ENCODE peak calls at places on chromosomes 6 and 20, in six cellular contexts. N, G, V, P, F and T are unnamed samples.
A peak's percentile ranks its signal among the peaks of the same experiment; 100 is the strongest.

GRCh38 chr20:23156170-23156841 is 70.2 kb upstream of the CD93 start:
- DNase-seq in N (peak; percentile 90), G (no peak), V (peak; percentile 78), P (no peak), F (no peak), T (no peak)

GRCh38 chr6:65450451-65450850 is 256.6 kb downstream of the EYS start:
- DNase-seq in N (no peak), G (peak; percentile 60), V (no peak), P (no peak), F (no peak), T (no peak)

GRCh38 chr6:16840291-16840690 is 79.0 kb upstream of the ATXN1 start:
- DNase-seq in N (no peak), G (no peak), V (no peak), P (no peak), F (no peak), T (no peak)

GRCh38 chr6:141483561-141484061 is 649.1 kb upstream of the GJE1 start:
- DNase-seq in N (peak; percentile 92), G (no peak), V (no peak), P (peak; percentile 93), F (no peak), T (peak; percentile 93)

GRCh38 chr6:83590413-83590812 is 78.1 kb downstream of the PRSS35 start:
- DNase-seq in N (peak; percentile 41), G (no peak), V (no peak), P (no peak), F (no peak), T (no peak)

GRCh38 chr20:62899633-62900051 is 26.7 kb downstream of the DIDO1 start:
- DNase-seq in N (peak; percentile 32), G (peak; percentile 78), V (no peak), P (no peak), F (peak; percentile 47), T (no peak)

GRCh38 chr6:108876929-108877775 is 28.9 kb downstream of the ARMC2 start:
- DNase-seq in N (peak; percentile 80), G (no peak), V (no peak), P (no peak), F (no peak), T (no peak)

GRCh38 chr6:165422192-165422591 is 112.8 kb upstream of the C6orf118 start:
- DNase-seq in N (no peak), G (no peak), V (no peak), P (no peak), F (no peak), T (no peak)

GRCh38 chr20:4763776-4764525 is 42.2 kb downstream of the PRND start:
- DNase-seq in N (no peak), G (no peak), V (no peak), P (peak; percentile 13), F (no peak), T (no peak)

GRCh38 chr20:13008761-13009681 is at the start of gene SPTLC3:
- DNase-seq in N (peak; percentile 53), G (peak; percentile 53), V (no peak), P (peak; percentile 2), F (peak; percentile 46), T (no peak)

GRCh38 chr6:44045672-44046015 is 81.6 kb downstream of the MRPL14 start:
- DNase-seq in N (no peak), G (no peak), V (no peak), P (no peak), F (no peak), T (no peak)

GRCh38 chr6:87049779-87050178 is 45.1 kb downstream of the CGA start:
- DNase-seq in N (no peak), G (no peak), V (no peak), P (no peak), F (no peak), T (peak; percentile 36)

GRCh38 chr6:27293436-27294152 is 18.5 kb downstream of the POM121L2 start:
- DNase-seq in N (peak; percentile 57), G (peak; percentile 74), V (peak; percentile 18), P (no peak), F (peak; percentile 72), T (no peak)

GRCh38 chr6:164252952-164253351 is 838.4 kb downstream of the QKI start:
- DNase-seq in N (peak; percentile 22), G (peak; percentile 44), V (no peak), P (no peak), F (peak; percentile 59), T (no peak)

GRCh38 chr6:143757346-143757832 is 79.6 kb downstream of the PHACTR2 start:
- DNase-seq in N (no peak), G (no peak), V (no peak), P (no peak), F (no peak), T (no peak)

GRCh38 chr20:15346657-15347280 is 1009.4 kb upstream of the FLRT3 start:
- DNase-seq in N (no peak), G (no peak), V (no peak), P (no peak), F (no peak), T (no peak)

GRCh38 chr6:113825776-113826175 is 31.4 kb upstream of the MARCKS start:
- DNase-seq in N (peak; percentile 85), G (no peak), V (no peak), P (no peak), F (peak; percentile 20), T (no peak)

GRCh38 chr6:33672808-33673207 is 38.7 kb downstream of the UQCC2 start:
- DNase-seq in N (peak; percentile 99), G (peak; percentile 59), V (no peak), P (peak; percentile 43), F (peak; percentile 57), T (no peak)

GRCh38 chr20:25178563-25179438 is 16.7 kb upstream of the ENTPD6 start:
- DNase-seq in N (peak; percentile 92), G (peak; percentile 75), V (peak; percentile 61), P (peak; percentile 37), F (peak; percentile 71), T (peak; percentile 48)

GRCh38 chr6:149615805-149616204 is 32.7 kb downstream of the KATNA1 start:
- DNase-seq in N (no peak), G (no peak), V (no peak), P (no peak), F (no peak), T (no peak)

GRCh38 chr6:55568779-55569439 is 10.1 kb downstream of the HMGCLL1 start:
- DNase-seq in N (no peak), G (no peak), V (no peak), P (no peak), F (peak; percentile 12), T (no peak)

GRCh38 chr20:31824125-31824485 is 4.9 kb downstream of the MYLK2 start:
- DNase-seq in N (no peak), G (no peak), V (no peak), P (no peak), F (no peak), T (no peak)

GRCh38 chr6:158068893-158069799 is 87.5 kb downstream of the SYNJ2 start:
- DNase-seq in N (peak; percentile 82), G (no peak), V (no peak), P (no peak), F (no peak), T (no peak)

GRCh38 chr6:1616556-1617463 is 7.1 kb downstream of the FOXC1 start:
- DNase-seq in N (no peak), G (peak; percentile 35), V (no peak), P (no peak), F (peak; percentile 26), T (no peak)

GRCh38 chr20:45934046-45934586 is 367 bp upstream of the PCIF1 start:
- DNase-seq in N (peak; percentile 68), G (peak; percentile 77), V (peak; percentile 15), P (peak; percentile 76), F (peak; percentile 72), T (peak; percentile 39)

GRCh38 chr6:25277401-25277800 is 1.8 kb upstream of the CARMIL1 start:
- DNase-seq in N (no peak), G (no peak), V (no peak), P (no peak), F (no peak), T (no peak)

DNA sequence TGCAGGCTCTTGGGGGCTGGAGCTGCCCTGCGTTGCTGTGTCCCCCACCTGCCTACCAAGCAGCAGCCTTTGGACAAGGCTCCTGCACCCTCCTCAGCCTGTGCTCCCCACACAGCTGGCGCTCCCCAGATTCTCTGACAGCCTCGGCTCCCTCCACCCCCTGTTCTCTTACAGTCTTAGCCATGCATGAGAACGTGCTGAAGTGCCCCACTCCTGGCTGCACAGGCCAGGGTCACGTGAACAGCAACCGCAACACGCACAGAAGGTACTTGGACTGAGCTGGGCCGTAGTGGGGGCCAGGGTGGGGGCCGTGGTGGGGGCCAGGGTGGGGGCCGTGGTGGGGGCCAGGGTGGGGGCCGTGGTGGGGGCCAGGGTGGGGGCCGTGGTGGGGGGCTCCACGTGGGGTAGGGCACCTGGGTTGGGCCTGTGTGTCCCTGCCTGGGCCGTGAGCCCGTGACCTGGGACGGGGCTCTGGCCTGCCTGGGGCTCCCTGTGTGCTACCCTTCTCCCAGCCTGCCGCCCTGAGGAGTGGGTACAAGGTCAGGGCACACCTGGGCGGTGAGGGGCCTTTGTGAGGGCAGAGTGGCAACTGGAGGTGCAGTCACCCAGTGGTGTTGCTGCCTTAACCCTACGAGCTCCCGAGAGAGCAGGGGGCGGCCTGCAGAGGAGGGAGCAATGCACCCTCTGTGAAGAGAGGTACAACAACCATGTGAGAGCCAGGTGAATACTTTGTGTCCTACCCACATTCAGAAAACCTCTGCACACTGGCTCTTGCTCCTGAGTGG is 43.5 kb upstream of the PCMTD2 start:
- DNase-seq in N (no peak), G (no peak), V (no peak), P (no peak), F (no peak), T (no peak)
- TF ChIP-seq EZH2phosphoT487 in N (no peak), G (no peak), V (no peak), P (no peak), F (no peak), T (no peak)

GRCh38 chr6:37110455-37111155 is 59.3 kb upstream of the PIM1 start:
- DNase-seq in N (peak; percentile 23), G (no peak), V (no peak), P (no peak), F (no peak), T (no peak)
- TF ChIP-seq EZH2phosphoT487 in N (no peak), G (no peak), V (no peak), P (no peak), F (no peak), T (no peak)

DNA sequence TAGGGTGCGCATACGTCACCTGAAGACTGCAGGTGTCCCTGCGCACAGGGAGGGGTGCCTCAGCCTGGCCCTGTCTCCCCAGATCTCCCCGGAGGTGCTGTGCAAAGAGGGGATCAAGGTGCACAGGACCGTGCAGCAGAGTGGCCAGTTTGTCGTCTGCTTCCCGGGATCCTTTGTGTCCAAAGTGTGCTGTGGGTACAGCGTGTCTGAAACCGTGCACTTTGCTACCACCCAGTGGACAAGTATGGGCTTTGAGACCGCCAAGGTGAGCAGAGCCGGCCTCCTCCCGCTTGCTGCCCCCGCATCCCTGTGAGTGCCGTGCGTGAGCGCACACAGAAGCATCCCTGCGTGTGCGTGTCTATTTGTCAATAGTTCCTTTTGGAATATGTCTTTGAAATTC is 150.7 kb downstream of the DTNBP1 start:
- DNase-seq in N (peak; percentile 30), G (no peak), V (no peak), P (peak; percentile 10), F (peak; percentile 50), T (no peak)
- TF ChIP-seq EZH2phosphoT487 in N (no peak), G (no peak), V (no peak), P (no peak), F (no peak), T (no peak)

DNA sequence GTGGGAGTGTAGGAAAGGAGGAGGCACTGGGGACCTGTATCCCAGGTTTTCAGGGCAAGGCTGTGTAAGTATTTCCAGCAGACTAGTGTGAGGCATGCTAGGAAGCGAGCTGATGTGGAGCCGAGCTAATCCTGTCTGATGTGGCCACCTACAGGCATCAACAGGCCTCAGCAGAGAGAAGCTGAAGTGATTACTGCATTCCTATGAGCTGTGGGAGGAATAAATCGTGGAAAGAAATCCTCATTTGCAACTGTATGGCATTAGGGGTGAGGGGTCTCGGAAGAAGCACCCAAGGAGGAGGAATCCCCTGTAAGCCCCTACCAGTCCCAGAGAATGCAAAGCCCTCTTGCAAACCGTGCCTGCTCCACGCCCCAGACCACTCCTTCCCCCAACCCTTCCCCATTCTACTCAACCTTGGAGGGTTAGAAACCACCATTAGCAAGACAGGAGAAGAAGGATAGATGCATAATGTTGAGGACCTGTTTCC is 41.6 kb downstream of the C6orf15 start:
- DNase-seq in N (peak; percentile 89), G (peak; percentile 86), V (peak; percentile 56), P (peak; percentile 42), F (peak; percentile 89), T (no peak)
- TF ChIP-seq EZH2phosphoT487 in N (no peak), G (no peak), V (no peak), P (no peak), F (no peak), T (no peak)